ENCODE peak calls at places on chromosome 3, in ten cellular contexts. Q, F, Y, B, H, J, L, X, G and N are unnamed samples.

GRCh38 chr3:148648685-148649352 is 48.9 kb upstream of the AGTR1 start:
- DNase-seq in Q (no peak), F (no peak), Y (no peak), B (no peak), H (no peak), J (peak), L (no peak), X (no peak), G (no peak), N (no peak)

GRCh38 chr3:98732239-98733054 is 30.7 kb upstream of the ST3GAL6 start:
- DNase-seq in Q (peak), F (peak), Y (peak), B (peak), H (peak), J (peak), L (peak), X (peak), G (peak), N (peak)

GRCh38 chr3:141797167-141797773 is 34.1 kb downstream of the GRK7 start:
- DNase-seq in Q (peak), F (peak), Y (peak), B (peak), H (peak), J (no peak), L (no peak), X (peak), G (no peak), N (peak)

GRCh38 chr3:46756642-46757041 is 39.0 kb upstream of the PRSS50 start:
- DNase-seq in Q (no peak), F (no peak), Y (no peak), B (no peak), H (no peak), J (no peak), L (no peak), X (no peak), G (no peak), N (no peak)

GRCh38 chr3:183534249-183534648 is 21.3 kb downstream of the KLHL6 start:
- DNase-seq in Q (no peak), F (no peak), Y (no peak), B (no peak), H (no peak), J (peak), L (no peak), X (no peak), G (no peak), N (no peak)

GRCh38 chr3:45927881-45928280 is 15.4 kb upstream of the CXCR6 start:
- DNase-seq in Q (no peak), F (no peak), Y (no peak), B (no peak), H (no peak), J (no peak), L (no peak), X (no peak), G (no peak), N (no peak)

GRCh38 chr3:155495387-155495786 is 201.9 kb upstream of the STRIT1 start:
- DNase-seq in Q (no peak), F (no peak), Y (no peak), B (no peak), H (no peak), J (no peak), L (no peak), X (no peak), G (no peak), N (no peak)

GRCh38 chr3:12158387-12159226 is at the start of gene TIMP4:
- DNase-seq in Q (peak), F (peak), Y (peak), B (no peak), H (peak), J (peak), L (no peak), X (peak), G (peak), N (peak)

GRCh38 chr3:121483290-121483689 is 62.5 kb downstream of the POLQ start:
- DNase-seq in Q (no peak), F (no peak), Y (no peak), B (no peak), H (no peak), J (no peak), L (no peak), X (no peak), G (no peak), N (no peak)

GRCh38 chr3:159174715-159175390 is 373.0 kb downstream of the MFSD1 start:
- DNase-seq in Q (no peak), F (no peak), Y (no peak), B (no peak), H (no peak), J (no peak), L (no peak), X (no peak), G (no peak), N (no peak)

GRCh38 chr3:115626006-115626409 is 2.7 kb downstream of the GAP43 start:
- DNase-seq in Q (no peak), F (no peak), Y (no peak), B (no peak), H (no peak), J (no peak), L (no peak), X (no peak), G (no peak), N (no peak)

GRCh38 chr3:41974223-41974622 is 12.3 kb upstream of the ULK4 start:
- DNase-seq in Q (no peak), F (no peak), Y (no peak), B (no peak), H (no peak), J (no peak), L (no peak), X (no peak), G (no peak), N (no peak)

GRCh38 chr3:195895900-195896360 is 12.4 kb downstream of the TNK2 start:
- DNase-seq in Q (peak), F (peak), Y (peak), B (peak), H (peak), J (peak), L (peak), X (no peak), G (no peak), N (peak)

GRCh38 chr3:194584866-194585265 is 48.4 kb downstream of the TMEM44 start:
- DNase-seq in Q (no peak), F (no peak), Y (no peak), B (no peak), H (no peak), J (no peak), L (no peak), X (no peak), G (no peak), N (no peak)

GRCh38 chr3:190182418-190183043 is 61.8 kb upstream of the P3H2 start:
- DNase-seq in Q (no peak), F (no peak), Y (no peak), B (no peak), H (no peak), J (peak), L (no peak), X (no peak), G (no peak), N (no peak)

GRCh38 chr3:132253262-132253878 is 63.8 kb upstream of the ACP3 start:
- DNase-seq in Q (peak), F (peak), Y (no peak), B (no peak), H (no peak), J (peak), L (peak), X (no peak), G (peak), N (no peak)

GRCh38 chr3:172012775-172013174 is 26.6 kb upstream of the FNDC3B start:
- DNase-seq in Q (no peak), F (no peak), Y (no peak), B (no peak), H (no peak), J (no peak), L (no peak), X (no peak), G (no peak), N (no peak)

GRCh38 chr3:164640586-164640985 is 437.7 kb downstream of the SI start:
- DNase-seq in Q (no peak), F (no peak), Y (no peak), B (no peak), H (no peak), J (no peak), L (no peak), X (no peak), G (no peak), N (no peak)

DNA sequence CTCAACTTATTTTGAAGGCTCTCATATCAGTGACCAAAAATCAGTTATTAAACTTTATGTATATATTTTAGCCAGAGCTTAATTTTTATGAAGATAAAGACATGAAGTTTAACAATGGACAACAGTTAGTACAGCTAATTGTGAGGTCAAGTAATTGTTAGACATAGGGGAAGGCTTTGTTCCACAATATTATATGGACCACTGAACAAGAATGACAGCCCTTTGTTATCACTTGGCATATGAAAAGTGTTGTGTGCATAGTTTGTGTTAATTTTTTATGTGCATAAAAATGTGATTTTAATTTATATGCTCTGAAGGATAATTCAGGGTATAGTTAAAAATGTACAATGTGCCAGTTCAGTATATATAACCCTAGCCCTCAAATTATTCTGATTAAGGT is 12.0 kb downstream of the DNAJC19 start:
- DNase-seq in Q (no peak), F (no peak), Y (no peak), B (no peak), H (no peak), J (no peak), L (no peak), X (no peak), G (no peak), N (no peak)
- TF ChIP-seq EP300 in Q (no peak), F (no peak), Y (no peak), B (no peak), H (no peak), J (no peak), L (no peak), X (no peak), G (no peak), N (no peak)

GRCh38 chr3:72152551-72153476 is 367.9 kb upstream of the PROK2 start:
- DNase-seq in Q (peak), F (peak), Y (peak), B (peak), H (peak), J (peak), L (peak), X (no peak), G (peak), N (peak)
- TF ChIP-seq EP300 in Q (peak), F (no peak), Y (no peak), B (no peak), H (no peak), J (no peak), L (peak), X (no peak), G (no peak), N (no peak)

GRCh38 chr3:128764863-128765262 is 38.9 kb downstream of the RAB7A start:
- DNase-seq in Q (no peak), F (no peak), Y (no peak), B (no peak), H (no peak), J (no peak), L (no peak), X (no peak), G (no peak), N (no peak)

GRCh38 chr3:128760027-128760426 is 34.0 kb downstream of the RAB7A start:
- DNase-seq in Q (no peak), F (no peak), Y (no peak), B (no peak), H (no peak), J (no peak), L (no peak), X (no peak), G (no peak), N (no peak)

GRCh38 chr3:128760881-128761280 is 34.9 kb downstream of the RAB7A start:
- DNase-seq in Q (no peak), F (no peak), Y (no peak), B (no peak), H (no peak), J (no peak), L (no peak), X (no peak), G (no peak), N (no peak)

GRCh38 chr3:128763967-128764366 is 38.0 kb downstream of the RAB7A start:
- DNase-seq in Q (no peak), F (no peak), Y (no peak), B (no peak), H (no peak), J (no peak), L (no peak), X (no peak), G (no peak), N (no peak)

DNA sequence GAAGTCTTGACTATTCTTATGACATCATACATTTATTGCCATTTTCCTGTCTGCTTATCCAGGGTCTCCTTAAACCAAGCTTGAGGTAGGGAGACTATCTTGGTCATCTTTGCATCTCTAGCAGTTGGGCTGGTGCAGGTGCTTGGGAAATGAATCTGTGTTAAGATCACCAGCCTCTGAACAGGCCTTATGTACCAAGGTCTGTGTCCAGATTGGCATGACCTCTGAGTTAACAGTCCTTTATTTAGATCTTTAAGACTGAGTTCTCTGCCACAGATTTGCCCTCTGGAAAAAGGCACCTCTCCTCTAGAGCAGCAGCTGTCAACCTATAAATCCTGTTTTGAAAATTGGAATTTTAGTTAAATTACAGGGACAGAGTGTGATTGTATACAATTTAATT is 35.4 kb downstream of the RAB7A start:
- DNase-seq in Q (no peak), F (no peak), Y (no peak), B (no peak), H (no peak), J (no peak), L (no peak), X (no peak), G (no peak), N (no peak)
- TF ChIP-seq EP300 in Q (no peak), F (no peak), Y (no peak), B (no peak), H (no peak), J (no peak), L (no peak), X (no peak), G (no peak), N (no peak)

GRCh38 chr3:60931452-60931851 is 319.8 kb downstream of the FHIT start:
- DNase-seq in Q (no peak), F (no peak), Y (no peak), B (no peak), H (no peak), J (no peak), L (no peak), X (no peak), G (no peak), N (no peak)

GRCh38 chr3:60932170-60932569 is 319.1 kb downstream of the FHIT start:
- DNase-seq in Q (no peak), F (no peak), Y (no peak), B (no peak), H (no peak), J (no peak), L (no peak), X (no peak), G (no peak), N (no peak)

GRCh38 chr3:60935709-60936108 is 315.5 kb downstream of the FHIT start:
- DNase-seq in Q (no peak), F (no peak), Y (no peak), B (no peak), H (no peak), J (no peak), L (no peak), X (no peak), G (no peak), N (no peak)

GRCh38 chr3:60933828-60934227 is 317.4 kb downstream of the FHIT start:
- DNase-seq in Q (no peak), F (no peak), Y (no peak), B (no peak), H (no peak), J (no peak), L (no peak), X (no peak), G (no peak), N (no peak)

GRCh38 chr3:60932669-60933068 is 318.6 kb downstream of the FHIT start:
- DNase-seq in Q (no peak), F (no peak), Y (no peak), B (no peak), H (no peak), J (no peak), L (no peak), X (no peak), G (no peak), N (no peak)
- TF ChIP-seq EP300 in Q (no peak), F (no peak), Y (no peak), B (no peak), H (no peak), J (no peak), L (no peak), X (no peak), G (no peak), N (no peak)

GRCh38 chr3:37741644-37742043 is 120.0 kb upstream of the CTDSPL start:
- DNase-seq in Q (peak), F (peak), Y (peak), B (peak), H (peak), J (peak), L (peak), X (no peak), G (peak), N (no peak)
- TF ChIP-seq EP300 in Q (no peak), F (no peak), Y (no peak), B (no peak), H (no peak), J (no peak), L (no peak), X (no peak), G (no peak), N (no peak)